ENCODE peak calls at places on chromosomes 5 and 9, in eight cellular contexts. P is mucosa of descending colon; V is CD8-positive, alpha-beta T cell; S is kidney; B is adipocyte; G is K562; W is MM.1S; F is Peyer's patch. T is an unnamed sample. For H3K4me1 and H3K9me3, the result is how much of the 10 kb centered on the place peaks cover.

GRCh38 chr9:77022783-77023440 is 3.5 kb downstream of the FOXB2 start:
- DNase-seq in P (no peak), V (no peak), S (no peak), B (no peak), G (no peak), W (no peak), F (no peak), T (no peak)

GRCh38 chr9:137502008-137502913 is 43.1 kb upstream of the NSMF start:
- DNase-seq in P (peak), V (no peak), S (no peak), B (no peak), G (peak), W (no peak), F (no peak), T (no peak)

GRCh38 chr5:122726990-122727616 is 47.8 kb upstream of the SNX2 start:
- DNase-seq in P (no peak), V (no peak), S (no peak), B (peak), G (no peak), W (no peak), F (no peak), T (no peak)

GRCh38 chr5:132771559-132771998 is 5.5 kb downstream of the SEPTIN8 start:
- DNase-seq in P (no peak), V (no peak), S (no peak), B (peak), G (no peak), W (no peak), F (peak), T (no peak)

GRCh38 chr9:36835271-36835996 is 198.6 kb downstream of the PAX5 start:
- DNase-seq in P (no peak), V (no peak), S (peak), B (no peak), G (no peak), W (no peak), F (peak), T (no peak)

GRCh38 chr5:167961731-167962130 is 329.7 kb upstream of the WWC1 start:
- DNase-seq in P (no peak), V (no peak), S (no peak), B (no peak), G (no peak), W (no peak), F (no peak), T (no peak)

GRCh38 chr5:14809369-14810144 is 62.0 kb downstream of the ANKH start:
- DNase-seq in P (peak), V (peak), S (peak), B (peak), G (no peak), W (peak), F (peak), T (no peak)

GRCh38 chr9:111937781-111938426 is 41.3 kb downstream of the UGCG start:
- DNase-seq in P (peak), V (peak), S (peak), B (no peak), G (no peak), W (no peak), F (peak), T (no peak)

GRCh38 chr9:91694081-91694870 is 255.8 kb downstream of the ROR2 start:
- DNase-seq in P (no peak), V (peak), S (no peak), B (no peak), G (no peak), W (no peak), F (no peak), T (no peak)

GRCh38 chr5:139710370-139711066 is 62.4 kb downstream of the CXXC5 start:
- DNase-seq in P (peak), V (peak), S (peak), B (peak), G (peak), W (peak), F (peak), T (no peak)

GRCh38 chr9:28134577-28134976 is 561.3 kb upstream of the C9orf72 start:
- DNase-seq in P (no peak), V (no peak), S (no peak), B (no peak), G (no peak), W (no peak), F (no peak), T (no peak)

GRCh38 chr5:989961-990530 is 18.6 kb upstream of the NKD2 start:
- DNase-seq in P (peak), V (no peak), S (peak), B (no peak), G (no peak), W (no peak), F (peak), T (no peak)

GRCh38 chr9:122370869-122371467 is at the start of gene PTGS1:
- DNase-seq in P (peak), V (no peak), S (peak), B (peak), G (peak), W (peak), F (peak), T (no peak)

GRCh38 chr5:168578506-168579205 is 512 bp downstream of the PANK3 start:
- DNase-seq in P (no peak), V (no peak), S (no peak), B (no peak), G (no peak), W (peak), F (no peak), T (no peak)

GRCh38 chr5:142512041-142512679 is 173.7 kb downstream of the FGF1 start:
- DNase-seq in P (no peak), V (no peak), S (no peak), B (peak), G (no peak), W (no peak), F (no peak), T (no peak)

GRCh38 chr5:81044868-81045267 is 84.7 kb downstream of the RASGRF2 start:
- DNase-seq in P (no peak), V (no peak), S (no peak), B (no peak), G (no peak), W (no peak), F (no peak), T (no peak)

GRCh38 chr9:72880821-72881220 is 72.0 kb downstream of the ALDH1A1 start:
- DNase-seq in P (no peak), V (no peak), S (no peak), B (no peak), G (no peak), W (no peak), F (no peak), T (no peak)

GRCh38 chr5:77631166-77631582 is 7.3 kb downstream of the OTP start:
- DNase-seq in P (no peak), V (no peak), S (no peak), B (no peak), G (no peak), W (peak), F (no peak), T (no peak)
- H3K4me3 ChIP-seq in P (no peak), V (peak), S (peak), B (peak), G (no peak), W (peak), F (peak), T (no peak)

GRCh38 chr5:127660048-127660733 is 11.3 kb downstream of the CTXN3 start:
- DNase-seq in P (no peak), V (no peak), S (no peak), B (peak), G (no peak), W (no peak), F (no peak), T (no peak)

GRCh38 chr5:127652952-127653611 is 4.2 kb downstream of the CTXN3 start:
- DNase-seq in P (no peak), V (no peak), S (no peak), B (no peak), G (no peak), W (no peak), F (no peak), T (no peak)

GRCh38 chr5:127656825-127657224 is 7.9 kb downstream of the CTXN3 start:
- DNase-seq in P (no peak), V (no peak), S (no peak), B (no peak), G (no peak), W (no peak), F (no peak), T (no peak)
- H3K4me1 ChIP-seq in P (under half), V (under half), S (under half), B (under half), G (under half), W (under half), F (under half), T (under half)

GRCh38 chr9:100364013-100364412 is 11.3 kb upstream of the TEX10 start:
- DNase-seq in P (no peak), V (no peak), S (no peak), B (no peak), G (no peak), W (no peak), F (no peak), T (no peak)

GRCh38 chr9:100368672-100369071 is 15.9 kb upstream of the TEX10 start:
- DNase-seq in P (no peak), V (no peak), S (no peak), B (no peak), G (no peak), W (no peak), F (no peak), T (no peak)

GRCh38 chr9:100370064-100370723 is 17.5 kb upstream of the TEX10 start:
- DNase-seq in P (no peak), V (no peak), S (no peak), B (no peak), G (no peak), W (no peak), F (no peak), T (no peak)

DNA sequence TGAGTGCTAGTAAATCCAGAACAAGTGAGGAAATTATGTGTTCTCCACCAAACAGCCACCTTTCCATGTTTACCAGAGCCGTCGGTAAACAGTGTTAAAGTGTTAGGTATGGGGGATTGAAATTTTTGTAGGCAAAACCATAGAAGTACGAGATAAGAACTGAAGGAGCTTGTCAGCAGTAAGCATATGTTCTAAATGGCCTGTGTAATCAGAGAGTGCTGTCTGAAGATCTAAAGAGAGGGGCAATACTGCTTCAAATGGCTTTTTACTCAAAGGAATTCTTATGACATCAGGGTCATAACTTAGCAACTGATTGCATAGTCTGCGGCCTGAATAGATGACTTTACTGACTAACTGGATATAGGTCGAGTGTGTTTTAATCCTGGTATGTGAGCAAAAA is 13.4 kb upstream of the TEX10 start:
- DNase-seq in P (no peak), V (no peak), S (no peak), B (no peak), G (no peak), W (no peak), F (no peak), T (no peak)
- H3K9me3 ChIP-seq in P (under half), V (under half), S (under half), B (under half), G (under half), W (under half), F (under half), T (under half)

GRCh38 chr9:23538604-23539003 is 287.4 kb downstream of the ELAVL2 start:
- DNase-seq in P (no peak), V (no peak), S (no peak), B (no peak), G (no peak), W (no peak), F (no peak), T (no peak)

GRCh38 chr9:23541976-23542375 is 284.1 kb downstream of the ELAVL2 start:
- DNase-seq in P (no peak), V (no peak), S (no peak), B (no peak), G (no peak), W (no peak), F (no peak), T (no peak)

GRCh38 chr9:23539311-23539710 is 286.7 kb downstream of the ELAVL2 start:
- DNase-seq in P (no peak), V (no peak), S (no peak), B (no peak), G (no peak), W (no peak), F (no peak), T (no peak)

GRCh38 chr9:23537192-23538059 is 288.6 kb downstream of the ELAVL2 start:
- DNase-seq in P (no peak), V (no peak), S (no peak), B (no peak), G (no peak), W (no peak), F (no peak), T (no peak)

DNA sequence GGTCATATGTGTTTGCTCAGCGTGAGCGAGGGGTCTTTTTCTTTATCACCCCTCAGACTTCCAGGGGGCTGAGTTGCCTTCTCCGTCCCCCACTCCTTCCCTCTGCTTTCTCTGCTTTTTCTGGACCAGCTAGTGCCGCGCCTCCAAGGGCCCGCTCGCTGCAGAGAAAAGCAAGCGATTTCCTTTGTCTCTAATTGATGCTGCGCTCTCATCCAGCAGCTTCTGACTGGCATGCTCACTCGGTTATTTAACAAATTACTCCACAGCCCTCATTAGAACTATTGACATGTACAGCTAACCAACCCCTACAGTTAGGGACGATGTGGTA is 288.0 kb downstream of the ELAVL2 start:
- DNase-seq in P (no peak), V (no peak), S (no peak), B (no peak), G (no peak), W (no peak), F (no peak), T (no peak)
- H3K4me3 ChIP-seq in P (no peak), V (no peak), S (peak), B (peak), G (no peak), W (no peak), F (no peak), T (no peak)

DNA sequence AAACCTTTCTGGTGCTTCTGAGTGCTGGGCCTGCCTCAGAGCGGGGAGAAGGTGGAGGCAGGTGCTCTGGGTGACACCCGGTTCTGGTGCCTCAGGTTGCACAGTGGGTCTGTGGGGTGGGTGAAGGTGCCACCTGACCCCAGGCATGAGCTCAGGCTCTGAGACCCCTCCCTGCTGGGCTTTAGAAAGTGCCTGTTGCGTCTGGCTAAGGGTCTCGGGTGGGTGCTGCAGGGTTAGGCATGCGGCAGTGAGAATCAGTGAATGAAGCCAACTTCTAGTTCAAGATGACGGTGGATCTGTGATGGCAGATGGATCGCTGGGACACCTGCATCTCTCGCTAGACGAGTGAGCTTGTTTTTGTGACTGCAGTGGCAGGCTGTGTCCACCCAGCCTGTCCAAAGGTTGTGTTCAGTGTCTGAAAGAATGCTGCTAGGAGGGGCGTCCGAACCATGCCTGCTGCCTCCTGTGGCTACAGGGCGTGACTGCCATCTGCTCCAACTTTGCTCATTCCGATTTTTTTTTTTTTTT is 5.0 kb downstream of the SQSTM1 start:
- DNase-seq in P (peak), V (peak), S (peak), B (peak), G (peak), W (no peak), F (peak), T (no peak)
- H3K4me1 ChIP-seq in P (half or more), V (under half), S (under half), B (half or more), G (under half), W (under half), F (under half), T (under half)

GRCh38 chr9:134059661-134060395 is 8.0 kb downstream of the BRD3 start:
- DNase-seq in P (peak), V (no peak), S (peak), B (no peak), G (no peak), W (peak), F (peak), T (no peak)
- H3K9me3 ChIP-seq in P (under half), V (under half), S (under half), B (under half), G (under half), W (under half), F (under half), T (under half)